ENCODE peak calls at places on chromosomes 7 and 10, in nine cellular contexts. One of them, this sample, is unnamed.

GRCh38 chr10:29386347-29386999 is 97.6 kb downstream of the LYZL1 start:
- DNase-seq in activated effector memory CD4-positive, alpha-beta T cell treated with Interleukin-2 at 50 U/mL for 16 hours: no peak
- DNase-seq in amniotic stem cell: no peak
- DNase-seq in AG09319: no peak
- DNase-seq in T-helper 1 cell: no peak
- DNase-seq in AG10803: peak; percentile 29
- DNase-seq in KBM-7: peak; percentile 63
- DNase-seq in HFF-Myc: no peak
- DNase-seq in tibial artery: no peak
- DNase-seq in this sample: peak; percentile 68

GRCh38 chr10:5951167-5951711 is 26.1 kb downstream of the IL15RA start:
- DNase-seq in AG09319: no peak
- DNase-seq in AG10803: peak; percentile 34
- DNase-seq in T-helper 1 cell: no peak
- DNase-seq in KBM-7: peak; percentile 51
- DNase-seq in amniotic stem cell: no peak
- DNase-seq in HFF-Myc: no peak
- DNase-seq in tibial artery: peak; percentile 81
- DNase-seq in activated effector memory CD4-positive, alpha-beta T cell treated with Interleukin-2 at 50 U/mL for 16 hours: no peak
- DNase-seq in this sample: no peak

GRCh38 chr7:143126146-143126545 is 5.7 kb upstream of the PIP start:
- DNase-seq in HFF-Myc: peak; percentile 4
- DNase-seq in amniotic stem cell: no peak
- DNase-seq in AG09319: peak; percentile 3
- DNase-seq in T-helper 1 cell: no peak
- DNase-seq in KBM-7: peak; percentile 49
- DNase-seq in AG10803: peak; percentile 28
- DNase-seq in activated effector memory CD4-positive, alpha-beta T cell treated with Interleukin-2 at 50 U/mL for 16 hours: no peak
- DNase-seq in tibial artery: no peak
- DNase-seq in this sample: peak; percentile 14

GRCh38 chr7:92695308-92696261 is 105.4 kb upstream of the FAM133B start:
- DNase-seq in AG09319: peak; percentile 88
- DNase-seq in T-helper 1 cell: no peak
- DNase-seq in amniotic stem cell: peak; percentile 50
- DNase-seq in tibial artery: peak; percentile 63
- DNase-seq in activated effector memory CD4-positive, alpha-beta T cell treated with Interleukin-2 at 50 U/mL for 16 hours: no peak
- DNase-seq in KBM-7: no peak
- DNase-seq in HFF-Myc: peak; percentile 85
- DNase-seq in AG10803: peak; percentile 94
- DNase-seq in this sample: peak; percentile 88

GRCh38 chr10:125375210-125375609 is 214.8 kb upstream of the CTBP2 start:
- DNase-seq in KBM-7: peak; percentile 32
- DNase-seq in HFF-Myc: no peak
- DNase-seq in T-helper 1 cell: no peak
- DNase-seq in tibial artery: no peak
- DNase-seq in AG09319: no peak
- DNase-seq in amniotic stem cell: no peak
- DNase-seq in AG10803: no peak
- DNase-seq in activated effector memory CD4-positive, alpha-beta T cell treated with Interleukin-2 at 50 U/mL for 16 hours: no peak
- DNase-seq in this sample: peak; percentile 5

GRCh38 chr10:25226775-25227682 is 52.2 kb downstream of the GPR158 start:
- DNase-seq in T-helper 1 cell: no peak
- DNase-seq in HFF-Myc: no peak
- DNase-seq in amniotic stem cell: peak; percentile 7
- DNase-seq in AG10803: peak; percentile 51
- DNase-seq in KBM-7: peak; percentile 46
- DNase-seq in activated effector memory CD4-positive, alpha-beta T cell treated with Interleukin-2 at 50 U/mL for 16 hours: no peak
- DNase-seq in tibial artery: no peak
- DNase-seq in AG09319: peak; percentile 0
- DNase-seq in this sample: peak; percentile 68

GRCh38 chr7:74115326-74115725 is 31.7 kb downstream of the LIMK1 start:
- DNase-seq in HFF-Myc: no peak
- DNase-seq in amniotic stem cell: no peak
- DNase-seq in tibial artery: no peak
- DNase-seq in AG10803: no peak
- DNase-seq in T-helper 1 cell: no peak
- DNase-seq in KBM-7: no peak
- DNase-seq in activated effector memory CD4-positive, alpha-beta T cell treated with Interleukin-2 at 50 U/mL for 16 hours: no peak
- DNase-seq in AG09319: no peak
- DNase-seq in this sample: no peak

GRCh38 chr7:98464558-98464940 is 63.7 kb upstream of the BAIAP2L1 start:
- DNase-seq in tibial artery: no peak
- DNase-seq in KBM-7: no peak
- DNase-seq in AG09319: no peak
- DNase-seq in AG10803: no peak
- DNase-seq in T-helper 1 cell: no peak
- DNase-seq in HFF-Myc: no peak
- DNase-seq in amniotic stem cell: no peak
- DNase-seq in activated effector memory CD4-positive, alpha-beta T cell treated with Interleukin-2 at 50 U/mL for 16 hours: no peak
- DNase-seq in this sample: no peak

GRCh38 chr7:47371733-47372368 is 210.1 kb downstream of the TNS3 start:
- DNase-seq in T-helper 1 cell: no peak
- DNase-seq in KBM-7: no peak
- DNase-seq in amniotic stem cell: no peak
- DNase-seq in HFF-Myc: peak; percentile 19
- DNase-seq in tibial artery: peak; percentile 79
- DNase-seq in AG09319: no peak
- DNase-seq in AG10803: no peak
- DNase-seq in activated effector memory CD4-positive, alpha-beta T cell treated with Interleukin-2 at 50 U/mL for 16 hours: no peak
- DNase-seq in this sample: peak; percentile 86

GRCh38 chr10:13298748-13299436 is 972 bp downstream of the PHYH start:
- DNase-seq in T-helper 1 cell: no peak
- DNase-seq in activated effector memory CD4-positive, alpha-beta T cell treated with Interleukin-2 at 50 U/mL for 16 hours: no peak
- DNase-seq in AG10803: no peak
- DNase-seq in tibial artery: no peak
- DNase-seq in HFF-Myc: no peak
- DNase-seq in amniotic stem cell: no peak
- DNase-seq in KBM-7: peak; percentile 55
- DNase-seq in AG09319: no peak
- DNase-seq in this sample: no peak

GRCh38 chr7:102286237-102287081 is at the start of gene SH2B2:
- DNase-seq in activated effector memory CD4-positive, alpha-beta T cell treated with Interleukin-2 at 50 U/mL for 16 hours: peak; percentile 25
- DNase-seq in AG10803: peak; percentile 53
- DNase-seq in T-helper 1 cell: no peak
- DNase-seq in tibial artery: peak; percentile 88
- DNase-seq in HFF-Myc: no peak
- DNase-seq in AG09319: peak; percentile 16
- DNase-seq in amniotic stem cell: peak; percentile 47
- DNase-seq in KBM-7: peak; percentile 77
- DNase-seq in this sample: no peak

GRCh38 chr7:12322287-12322902 is 81.3 kb downstream of the VWDE start:
- DNase-seq in HFF-Myc: no peak
- DNase-seq in KBM-7: peak; percentile 36
- DNase-seq in T-helper 1 cell: no peak
- DNase-seq in amniotic stem cell: no peak
- DNase-seq in AG09319: no peak
- DNase-seq in activated effector memory CD4-positive, alpha-beta T cell treated with Interleukin-2 at 50 U/mL for 16 hours: no peak
- DNase-seq in AG10803: peak; percentile 13
- DNase-seq in tibial artery: no peak
- DNase-seq in this sample: no peak

GRCh38 chr7:5997210-5997808 is 11.5 kb downstream of the PMS2 start:
- DNase-seq in tibial artery: no peak
- DNase-seq in KBM-7: peak; percentile 86
- DNase-seq in HFF-Myc: no peak
- DNase-seq in amniotic stem cell: peak; percentile 26
- DNase-seq in T-helper 1 cell: peak; percentile 27
- DNase-seq in activated effector memory CD4-positive, alpha-beta T cell treated with Interleukin-2 at 50 U/mL for 16 hours: peak; percentile 21
- DNase-seq in AG09319: no peak
- DNase-seq in AG10803: peak; percentile 70
- DNase-seq in this sample: peak; percentile 40

GRCh38 chr10:89332718-89333281 is 5.0 kb downstream of the IFIT3 start:
- DNase-seq in HFF-Myc: no peak
- DNase-seq in KBM-7: peak; percentile 15
- DNase-seq in tibial artery: no peak
- DNase-seq in AG10803: no peak
- DNase-seq in activated effector memory CD4-positive, alpha-beta T cell treated with Interleukin-2 at 50 U/mL for 16 hours: no peak
- DNase-seq in T-helper 1 cell: no peak
- DNase-seq in amniotic stem cell: no peak
- DNase-seq in AG09319: no peak
- DNase-seq in this sample: no peak

GRCh38 chr10:3776796-3777571 is 8.0 kb downstream of the KLF6 start:
- DNase-seq in activated effector memory CD4-positive, alpha-beta T cell treated with Interleukin-2 at 50 U/mL for 16 hours: peak; percentile 42
- DNase-seq in tibial artery: no peak
- DNase-seq in KBM-7: peak; percentile 13
- DNase-seq in T-helper 1 cell: peak; percentile 56
- DNase-seq in amniotic stem cell: no peak
- DNase-seq in AG09319: peak; percentile 85
- DNase-seq in AG10803: peak; percentile 96
- DNase-seq in HFF-Myc: peak; percentile 78
- DNase-seq in this sample: peak; percentile 68

GRCh38 chr7:87474533-87475358 is 734 bp downstream of the ABCB4 start:
- DNase-seq in HFF-Myc: no peak
- DNase-seq in AG10803: peak; percentile 37
- DNase-seq in KBM-7: peak; percentile 88
- DNase-seq in AG09319: no peak
- DNase-seq in activated effector memory CD4-positive, alpha-beta T cell treated with Interleukin-2 at 50 U/mL for 16 hours: no peak
- DNase-seq in amniotic stem cell: no peak
- DNase-seq in tibial artery: no peak
- DNase-seq in T-helper 1 cell: no peak
- DNase-seq in this sample: peak; percentile 83

GRCh38 chr7:106185719-106186118 is 73.6 kb upstream of the SYPL1 start:
- DNase-seq in T-helper 1 cell: no peak
- DNase-seq in amniotic stem cell: no peak
- DNase-seq in AG10803: no peak
- DNase-seq in AG09319: no peak
- DNase-seq in tibial artery: no peak
- DNase-seq in activated effector memory CD4-positive, alpha-beta T cell treated with Interleukin-2 at 50 U/mL for 16 hours: no peak
- DNase-seq in HFF-Myc: no peak
- DNase-seq in KBM-7: no peak
- DNase-seq in this sample: no peak

GRCh38 chr7:35253680-35254495 is at the start of gene TBX20:
- DNase-seq in HFF-Myc: no peak
- DNase-seq in KBM-7: peak; percentile 78
- DNase-seq in tibial artery: no peak
- DNase-seq in T-helper 1 cell: no peak
- DNase-seq in AG09319: no peak
- DNase-seq in activated effector memory CD4-positive, alpha-beta T cell treated with Interleukin-2 at 50 U/mL for 16 hours: no peak
- DNase-seq in amniotic stem cell: no peak
- DNase-seq in AG10803: peak; percentile 16
- DNase-seq in this sample: peak; percentile 24

GRCh38 chr7:132423594-132424200 is 152.6 kb downstream of the PLXNA4 start:
- DNase-seq in AG09319: no peak
- DNase-seq in tibial artery: no peak
- DNase-seq in amniotic stem cell: no peak
- DNase-seq in T-helper 1 cell: no peak
- DNase-seq in HFF-Myc: no peak
- DNase-seq in KBM-7: no peak
- DNase-seq in activated effector memory CD4-positive, alpha-beta T cell treated with Interleukin-2 at 50 U/mL for 16 hours: no peak
- DNase-seq in AG10803: no peak
- DNase-seq in this sample: no peak

GRCh38 chr10:112758961-112759360 is 191.1 kb upstream of the TCF7L2 start:
- DNase-seq in activated effector memory CD4-positive, alpha-beta T cell treated with Interleukin-2 at 50 U/mL for 16 hours: no peak
- DNase-seq in T-helper 1 cell: no peak
- DNase-seq in amniotic stem cell: no peak
- DNase-seq in tibial artery: no peak
- DNase-seq in AG10803: no peak
- DNase-seq in HFF-Myc: no peak
- DNase-seq in AG09319: no peak
- DNase-seq in KBM-7: no peak
- DNase-seq in this sample: no peak

GRCh38 chr7:29184599-29184998 is 10.0 kb upstream of the CHN2 start:
- DNase-seq in T-helper 1 cell: no peak
- DNase-seq in HFF-Myc: no peak
- DNase-seq in AG09319: no peak
- DNase-seq in tibial artery: no peak
- DNase-seq in amniotic stem cell: no peak
- DNase-seq in KBM-7: no peak
- DNase-seq in AG10803: no peak
- DNase-seq in activated effector memory CD4-positive, alpha-beta T cell treated with Interleukin-2 at 50 U/mL for 16 hours: no peak
- DNase-seq in this sample: no peak

GRCh38 chr7:38147005-38147404 is 31.0 kb upstream of the STARD3NL start:
- DNase-seq in HFF-Myc: no peak
- DNase-seq in tibial artery: no peak
- DNase-seq in KBM-7: no peak
- DNase-seq in T-helper 1 cell: no peak
- DNase-seq in amniotic stem cell: no peak
- DNase-seq in AG09319: no peak
- DNase-seq in activated effector memory CD4-positive, alpha-beta T cell treated with Interleukin-2 at 50 U/mL for 16 hours: no peak
- DNase-seq in AG10803: no peak
- DNase-seq in this sample: no peak

GRCh38 chr10:80599424-80599847 is 61.7 kb downstream of the SH2D4B start:
- DNase-seq in AG10803: peak; percentile 23
- DNase-seq in activated effector memory CD4-positive, alpha-beta T cell treated with Interleukin-2 at 50 U/mL for 16 hours: no peak
- DNase-seq in KBM-7: peak; percentile 48
- DNase-seq in HFF-Myc: no peak
- DNase-seq in T-helper 1 cell: no peak
- DNase-seq in tibial artery: no peak
- DNase-seq in amniotic stem cell: no peak
- DNase-seq in AG09319: no peak
- DNase-seq in this sample: peak; percentile 39

GRCh38 chr10:802506-802905 is 113.0 kb upstream of the DIP2C start:
- DNase-seq in KBM-7: no peak
- DNase-seq in AG10803: no peak
- DNase-seq in tibial artery: peak; percentile 48
- DNase-seq in amniotic stem cell: no peak
- DNase-seq in activated effector memory CD4-positive, alpha-beta T cell treated with Interleukin-2 at 50 U/mL for 16 hours: no peak
- DNase-seq in T-helper 1 cell: no peak
- DNase-seq in AG09319: no peak
- DNase-seq in HFF-Myc: no peak
- DNase-seq in this sample: no peak

GRCh38 chr7:79451580-79451979 is 1.9 kb downstream of the MAGI2 start:
- DNase-seq in activated effector memory CD4-positive, alpha-beta T cell treated with Interleukin-2 at 50 U/mL for 16 hours: no peak
- DNase-seq in amniotic stem cell: no peak
- DNase-seq in KBM-7: no peak
- DNase-seq in AG09319: no peak
- DNase-seq in T-helper 1 cell: no peak
- DNase-seq in HFF-Myc: no peak
- DNase-seq in AG10803: no peak
- DNase-seq in tibial artery: no peak
- DNase-seq in this sample: no peak

GRCh38 chr10:110872145-110872983 is 636 bp downstream of the PDCD4 start:
- DNase-seq in AG10803: peak; percentile 82
- DNase-seq in amniotic stem cell: peak; percentile 27
- DNase-seq in tibial artery: peak; percentile 86
- DNase-seq in T-helper 1 cell: peak; percentile 86
- DNase-seq in activated effector memory CD4-positive, alpha-beta T cell treated with Interleukin-2 at 50 U/mL for 16 hours: peak; percentile 55
- DNase-seq in HFF-Myc: no peak
- DNase-seq in AG09319: no peak
- DNase-seq in KBM-7: peak; percentile 85
- DNase-seq in this sample: peak; percentile 38

GRCh38 chr10:58982470-58983239 is 193.8 kb upstream of the PHYHIPL start:
- DNase-seq in AG09319: no peak
- DNase-seq in T-helper 1 cell: no peak
- DNase-seq in activated effector memory CD4-positive, alpha-beta T cell treated with Interleukin-2 at 50 U/mL for 16 hours: no peak
- DNase-seq in HFF-Myc: no peak
- DNase-seq in tibial artery: no peak
- DNase-seq in KBM-7: no peak
- DNase-seq in amniotic stem cell: no peak
- DNase-seq in AG10803: no peak
- DNase-seq in this sample: no peak

GRCh38 chr7:26178272-26178960 is 22.1 kb downstream of the HNRNPA2B1 start:
- DNase-seq in HFF-Myc: no peak
- DNase-seq in activated effector memory CD4-positive, alpha-beta T cell treated with Interleukin-2 at 50 U/mL for 16 hours: no peak
- DNase-seq in AG10803: no peak
- DNase-seq in AG09319: no peak
- DNase-seq in KBM-7: no peak
- DNase-seq in amniotic stem cell: no peak
- DNase-seq in T-helper 1 cell: no peak
- DNase-seq in tibial artery: no peak
- DNase-seq in this sample: no peak

GRCh38 chr7:116772423-116772852 is 89.9 kb upstream of the CAPZA2 start:
- DNase-seq in tibial artery: no peak
- DNase-seq in T-helper 1 cell: no peak
- DNase-seq in AG10803: peak; percentile 61
- DNase-seq in AG09319: no peak
- DNase-seq in activated effector memory CD4-positive, alpha-beta T cell treated with Interleukin-2 at 50 U/mL for 16 hours: no peak
- DNase-seq in amniotic stem cell: peak; percentile 13
- DNase-seq in KBM-7: no peak
- DNase-seq in HFF-Myc: peak; percentile 36
- DNase-seq in this sample: peak; percentile 98

GRCh38 chr7:112938895-112939588 is 147.6 kb downstream of the GPR85 start:
- DNase-seq in HFF-Myc: no peak
- DNase-seq in activated effector memory CD4-positive, alpha-beta T cell treated with Interleukin-2 at 50 U/mL for 16 hours: no peak
- DNase-seq in AG09319: no peak
- DNase-seq in T-helper 1 cell: peak; percentile 19
- DNase-seq in KBM-7: peak; percentile 38
- DNase-seq in amniotic stem cell: peak; percentile 13
- DNase-seq in tibial artery: peak; percentile 67
- DNase-seq in AG10803: peak; percentile 47
- DNase-seq in this sample: no peak

GRCh38 chr10:78869508-78870439 is 199.0 kb upstream of the ZMIZ1 start:
- DNase-seq in tibial artery: no peak
- DNase-seq in AG10803: no peak
- DNase-seq in activated effector memory CD4-positive, alpha-beta T cell treated with Interleukin-2 at 50 U/mL for 16 hours: no peak
- DNase-seq in AG09319: no peak
- DNase-seq in KBM-7: no peak
- DNase-seq in HFF-Myc: no peak
- DNase-seq in amniotic stem cell: no peak
- DNase-seq in T-helper 1 cell: no peak
- DNase-seq in this sample: no peak

This sample was measured in kidney glomerular epithelial cell.